ENCODE peak calls at places on chromosomes 13 and 19, in six cellular contexts. G, D, W, E, X and J are unnamed samples.

GRCh38 chr13:42047561-42048322 is 706 bp upstream of the DGKH start:
- DNase-seq in G (peak), D (peak), W (no peak), E (peak), X (peak), J (peak)

GRCh38 chr19:51016798-51017683 is 2.5 kb downstream of the KLK10 start:
- DNase-seq in G (peak), D (peak), W (peak), E (peak), X (no peak), J (peak)

GRCh38 chr19:1514295-1514661 is 1.5 kb upstream of the ADAMTSL5 start:
- DNase-seq in G (no peak), D (no peak), W (no peak), E (no peak), X (no peak), J (no peak)

GRCh38 chr19:48752511-48753365 is at the start of gene FUT1:
- DNase-seq in G (peak), D (peak), W (no peak), E (peak), X (no peak), J (no peak)

GRCh38 chr19:18418034-18418724 is 1.0 kb upstream of the SSBP4 start:
- DNase-seq in G (no peak), D (no peak), W (no peak), E (no peak), X (no peak), J (no peak)

GRCh38 chr19:48190288-48191284 is 20.1 kb downstream of the ZSWIM9 start:
- DNase-seq in G (peak), D (no peak), W (peak), E (peak), X (no peak), J (peak)

GRCh38 chr13:102608944-102609343 is 12.2 kb downstream of the TPP2 start:
- DNase-seq in G (no peak), D (no peak), W (no peak), E (no peak), X (no peak), J (no peak)

GRCh38 chr13:23703241-23703640 is 133.0 kb downstream of the TNFRSF19 start:
- DNase-seq in G (no peak), D (no peak), W (no peak), E (no peak), X (no peak), J (no peak)

GRCh38 chr19:9406798-9407352 is 28.5 kb downstream of the ZNF266 start:
- DNase-seq in G (no peak), D (peak), W (no peak), E (peak), X (no peak), J (peak)

GRCh38 chr19:19305066-19305465 is 15.2 kb downstream of the SUGP1 start:
- DNase-seq in G (no peak), D (no peak), W (no peak), E (no peak), X (no peak), J (no peak)

GRCh38 chr13:110405597-110406450 is 98.7 kb downstream of the COL4A2 start:
- DNase-seq in G (no peak), D (no peak), W (no peak), E (no peak), X (no peak), J (no peak)

GRCh38 chr19:48218964-48219363 is 36.7 kb downstream of the CARD8 start:
- DNase-seq in G (no peak), D (no peak), W (no peak), E (no peak), X (no peak), J (no peak)

GRCh38 chr19:44839272-44839671 is 6.8 kb upstream of the NECTIN2 start:
- DNase-seq in G (no peak), D (no peak), W (no peak), E (no peak), X (no peak), J (no peak)

GRCh38 chr19:5956323-5956722 is 21.6 kb downstream of the RANBP3 start:
- DNase-seq in G (no peak), D (no peak), W (no peak), E (no peak), X (no peak), J (no peak)
- H3K27ac ChIP-seq in G (no peak), D (no peak), W (peak), E (peak), X (no peak), J (no peak)

GRCh38 chr13:98506343-98507059 is 70.4 kb downstream of the STK24 start:
- DNase-seq in G (no peak), D (no peak), W (peak), E (no peak), X (no peak), J (no peak)

GRCh38 chr13:98508280-98509074 is 68.4 kb downstream of the STK24 start:
- DNase-seq in G (no peak), D (no peak), W (peak), E (no peak), X (no peak), J (no peak)

GRCh38 chr13:98504371-98504963 is 72.4 kb downstream of the STK24 start:
- DNase-seq in G (no peak), D (no peak), W (no peak), E (no peak), X (peak), J (no peak)

GRCh38 chr13:98509271-98510155 is 67.4 kb downstream of the STK24 start:
- DNase-seq in G (no peak), D (no peak), W (peak), E (peak), X (peak), J (peak)

GRCh38 chr13:98507060-98507797 is 69.7 kb downstream of the STK24 start:
- DNase-seq in G (no peak), D (peak), W (peak), E (peak), X (no peak), J (no peak)
- TF ChIP-seq GABPA in G (no peak), D (no peak), W (no peak), E (no peak), X (no peak), J (no peak)

DNA sequence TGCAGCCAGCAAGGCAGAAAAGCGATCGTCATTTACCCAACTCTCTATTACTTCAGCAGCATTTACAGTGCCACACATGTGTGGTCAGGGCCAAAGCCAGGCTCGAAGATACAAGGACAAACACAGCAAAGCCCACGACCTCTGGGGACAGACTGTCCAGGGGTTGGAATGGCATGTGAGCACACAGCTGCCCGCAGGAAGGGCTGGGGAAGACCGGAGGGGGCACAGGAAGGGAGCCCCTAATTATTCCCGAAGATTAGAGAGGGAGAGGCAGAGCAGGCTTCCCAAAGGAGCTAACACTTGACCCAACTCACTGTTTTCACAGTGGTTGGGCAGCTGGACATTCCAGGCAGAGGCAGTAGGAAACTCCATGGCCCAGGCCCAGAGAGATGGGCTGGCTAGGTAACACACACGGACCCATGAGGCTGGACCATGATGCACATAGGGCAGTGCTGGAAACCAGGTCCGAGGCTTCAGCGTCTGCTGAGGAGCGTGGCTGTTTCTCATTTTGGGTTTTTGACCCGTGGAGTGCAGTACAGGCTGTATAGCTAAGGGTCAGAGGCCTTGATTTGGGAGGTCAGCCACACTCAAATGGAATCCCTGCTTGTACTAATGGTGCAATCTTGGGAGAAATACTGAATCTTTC is 179.8 kb downstream of the FOXO1 start:
- DNase-seq in G (no peak), D (no peak), W (no peak), E (no peak), X (no peak), J (no peak)
- H3K27ac ChIP-seq in G (no peak), D (no peak), W (no peak), E (no peak), X (no peak), J (no peak)

GRCh38 chr13:68988176-68988575 is 1119.5 kb upstream of the ATXN8OS start:
- DNase-seq in G (no peak), D (no peak), W (no peak), E (no peak), X (no peak), J (no peak)

GRCh38 chr13:68984688-68985319 is 1122.8 kb upstream of the ATXN8OS start:
- DNase-seq in G (no peak), D (no peak), W (no peak), E (peak), X (no peak), J (no peak)

GRCh38 chr13:68982961-68983619 is 1124.5 kb upstream of the ATXN8OS start:
- DNase-seq in G (no peak), D (no peak), W (no peak), E (no peak), X (no peak), J (no peak)

GRCh38 chr13:68993154-68993553 is 1114.5 kb upstream of the ATXN8OS start:
- DNase-seq in G (no peak), D (no peak), W (no peak), E (no peak), X (no peak), J (no peak)

DNA sequence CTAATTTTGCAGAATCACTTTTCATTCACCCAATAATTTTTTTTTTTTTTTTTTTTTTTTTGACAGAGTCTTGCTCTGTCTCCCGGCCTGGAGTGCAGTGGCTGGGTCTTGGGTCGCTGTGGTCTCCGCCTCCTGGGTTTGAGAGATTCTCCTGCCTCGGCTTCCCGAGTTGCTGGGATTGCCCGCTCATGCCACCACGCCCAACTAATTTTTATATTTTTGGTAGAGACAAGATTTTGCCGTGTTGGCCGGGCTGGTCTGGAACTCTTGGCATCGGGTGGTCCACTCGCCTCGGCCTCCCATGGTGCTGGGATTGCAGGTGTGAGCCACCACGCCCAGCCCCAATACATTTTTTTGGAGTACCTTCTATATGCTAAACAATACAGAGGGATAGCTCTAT is 1120.0 kb upstream of the ATXN8OS start:
- DNase-seq in G (no peak), D (no peak), W (no peak), E (no peak), X (no peak), J (no peak)
- TF ChIP-seq GABPA in G (no peak), D (no peak), W (no peak), E (no peak), X (no peak), J (no peak)

GRCh38 chr13:113637262-113638160 is 20.5 kb downstream of the ATP4B start:
- DNase-seq in G (no peak), D (no peak), W (no peak), E (no peak), X (no peak), J (no peak)

GRCh38 chr13:113635048-113635420 is 23.0 kb downstream of the ATP4B start:
- DNase-seq in G (no peak), D (no peak), W (no peak), E (no peak), X (no peak), J (no peak)

GRCh38 chr13:113636266-113636963 is 21.6 kb downstream of the ATP4B start:
- DNase-seq in G (no peak), D (no peak), W (no peak), E (no peak), X (no peak), J (no peak)

GRCh38 chr13:113634279-113635047 is 23.5 kb downstream of the ATP4B start:
- DNase-seq in G (no peak), D (no peak), W (no peak), E (no peak), X (no peak), J (no peak)

GRCh38 chr13:113635709-113636108 is 22.3 kb downstream of the ATP4B start:
- DNase-seq in G (no peak), D (no peak), W (no peak), E (no peak), X (no peak), J (no peak)
- H3K27ac ChIP-seq in G (no peak), D (no peak), W (no peak), E (no peak), X (no peak), J (no peak)

GRCh38 chr19:4568884-4569283 is 9.4 kb upstream of the SEMA6B start:
- DNase-seq in G (no peak), D (no peak), W (no peak), E (no peak), X (no peak), J (peak)

GRCh38 chr19:4570916-4571304 is 11.4 kb upstream of the SEMA6B start:
- DNase-seq in G (no peak), D (no peak), W (no peak), E (no peak), X (no peak), J (no peak)

GRCh38 chr19:4567584-4568071 is 8.1 kb upstream of the SEMA6B start:
- DNase-seq in G (peak), D (peak), W (peak), E (peak), X (no peak), J (peak)

GRCh38 chr19:4571305-4571917 is 11.9 kb upstream of the SEMA6B start:
- DNase-seq in G (no peak), D (no peak), W (no peak), E (no peak), X (no peak), J (no peak)

GRCh38 chr19:4570423-4570822 is 10.9 kb upstream of the SEMA6B start:
- DNase-seq in G (no peak), D (no peak), W (no peak), E (no peak), X (no peak), J (no peak)
- TF ChIP-seq GABPA in G (no peak), D (no peak), W (no peak), E (no peak), X (no peak), J (no peak)